ENCODE peak calls at places on chromosomes 6 and 20, in seven cellular contexts. I is HFFc6; A is omental fat pad; L is activated effector memory CD4-positive, alpha-beta T cell treated with anti-CD3 and anti-CD28 coated beads, Interleukin-2, amount 50 U/mL, for 16 hours; H is stromal cell of bone marrow; W is activated gamma-delta T cell treated with anti-CD3 and anti-CD28 coated beads, Interleukin-2, amount 50 U/mL, for 16 hours; G is thoracic aorta. U is an unnamed sample.

GRCh38 chr20:64116016-64116415 is 8.7 kb upstream of the NPBWR2 start:
- DNase-seq in I (no peak), A (peak), L (peak), H (no peak), W (no peak), G (no peak), U (peak)

GRCh38 chr6:146347090-146347489 is 196.5 kb upstream of the RAB32 start:
- DNase-seq in I (no peak), A (no peak), L (no peak), H (no peak), W (no peak), G (no peak), U (no peak)

GRCh38 chr6:139753198-139753861 is 378.9 kb upstream of the CITED2 start:
- DNase-seq in I (peak), A (no peak), L (no peak), H (no peak), W (no peak), G (no peak), U (no peak)

GRCh38 chr6:124659427-124659826 is 302.8 kb upstream of the RNF217 start:
- DNase-seq in I (no peak), A (no peak), L (no peak), H (no peak), W (no peak), G (no peak), U (no peak)

GRCh38 chr6:110853754-110854477 is 20.7 kb upstream of the AMD1 start:
- DNase-seq in I (no peak), A (no peak), L (no peak), H (no peak), W (no peak), G (no peak), U (no peak)

GRCh38 chr6:132741281-132741680 is 16.4 kb downstream of the VNN2 start:
- DNase-seq in I (no peak), A (no peak), L (no peak), H (no peak), W (no peak), G (no peak), U (no peak)

GRCh38 chr20:35461620-35462019 is 6.2 kb downstream of the CEP250 start:
- DNase-seq in I (no peak), A (no peak), L (no peak), H (no peak), W (no peak), G (no peak), U (no peak)

GRCh38 chr20:16351415-16351814 is 221.8 kb downstream of the KIF16B start:
- DNase-seq in I (no peak), A (no peak), L (no peak), H (no peak), W (no peak), G (no peak), U (no peak)

GRCh38 chr6:39530201-39530759 is 194.9 kb downstream of the KIF6 start:
- DNase-seq in I (no peak), A (no peak), L (no peak), H (no peak), W (no peak), G (no peak), U (no peak)

GRCh38 chr6:90216081-90216977 is 80.3 kb downstream of the BACH2 start:
- DNase-seq in I (no peak), A (no peak), L (peak), H (no peak), W (no peak), G (no peak), U (no peak)

GRCh38 chr6:26126394-26127221 is 39.4 kb downstream of the HFE start:
- DNase-seq in I (no peak), A (no peak), L (no peak), H (no peak), W (no peak), G (no peak), U (no peak)

GRCh38 chr20:45911486-45912343 is at the start of gene PLTP:
- DNase-seq in I (peak), A (no peak), L (peak), H (no peak), W (no peak), G (no peak), U (no peak)

GRCh38 chr20:18299364-18299763 is 11.0 kb downstream of the ZNF133 start:
- DNase-seq in I (no peak), A (no peak), L (no peak), H (no peak), W (no peak), G (no peak), U (no peak)

GRCh38 chr6:25085761-25086160 is 150.0 kb upstream of the RIPOR2 start:
- DNase-seq in I (no peak), A (no peak), L (no peak), H (no peak), W (no peak), G (no peak), U (no peak)

GRCh38 chr6:168035098-168035660 is 37.7 kb downstream of the KIF25 start:
- DNase-seq in I (peak), A (no peak), L (no peak), H (no peak), W (no peak), G (no peak), U (peak)

GRCh38 chr20:3330046-3330741 is 77.3 kb downstream of the DNAAF9 start:
- DNase-seq in I (peak), A (no peak), L (no peak), H (no peak), W (no peak), G (no peak), U (no peak)

GRCh38 chr6:35318200-35318844 is 20.7 kb downstream of the DEF6 start:
- DNase-seq in I (peak), A (no peak), L (no peak), H (peak), W (no peak), G (no peak), U (no peak)

GRCh38 chr6:28393912-28394662 is 5.5 kb downstream of the ZSCAN12 start:
- DNase-seq in I (no peak), A (no peak), L (no peak), H (no peak), W (no peak), G (no peak), U (no peak)

GRCh38 chr20:52958206-52958605 is 14.0 kb upstream of the TSHZ2 start:
- DNase-seq in I (no peak), A (no peak), L (no peak), H (no peak), W (no peak), G (no peak), U (no peak)

GRCh38 chr20:17875106-17875980 is 93.3 kb downstream of the SNX5 start:
- DNase-seq in I (peak), A (peak), L (no peak), H (peak), W (no peak), G (no peak), U (no peak)

GRCh38 chr6:168120390-168121307 is 41.6 kb upstream of the FRMD1 start:
- DNase-seq in I (no peak), A (no peak), L (no peak), H (no peak), W (no peak), G (no peak), U (peak)

GRCh38 chr6:37006793-37007339 is 1.4 kb downstream of the FGD2 start:
- DNase-seq in I (peak), A (no peak), L (no peak), H (no peak), W (no peak), G (no peak), U (no peak)

U was measured in mesenteric fat pad.